ENCODE peak calls at places on chromosomes 5 and 9, in four cellular contexts. M is effector memory CD4-positive, alpha-beta T cell; A is mesendoderm; Y is heart right ventricle. D is an unnamed sample. For H3K4me1, the result is how much of the 10 kb centered on the place peaks cover.

GRCh38 chr9:137241490-137242328 is 622 bp downstream of the TUBB4B start:
- DNase-seq in M (peak), A (no peak), Y (peak), D (peak)

GRCh38 chr9:35651964-35652828 is 1.5 kb upstream of the SIT1 start:
- DNase-seq in Y (no peak), M (no peak), A (no peak), D (no peak)

GRCh38 chr9:2469681-2470141 is 151.9 kb upstream of the VLDLR start:
- DNase-seq in Y (peak), M (no peak), A (peak), D (peak)

GRCh38 chr5:132181011-132181629 is 46.5 kb downstream of the P4HA2 start:
- DNase-seq in A (no peak), M (no peak), Y (no peak), D (no peak)

GRCh38 chr9:95095619-95096355 is 221.7 kb downstream of the FANCC start:
- DNase-seq in M (no peak), A (no peak), Y (no peak), D (no peak)

GRCh38 chr5:77637170-77638074 is 1.1 kb downstream of the OTP start:
- DNase-seq in Y (no peak), M (no peak), A (peak), D (no peak)

GRCh38 chr5:170960567-170960966 is 98.7 kb downstream of the RANBP17 start:
- DNase-seq in M (no peak), Y (no peak), A (no peak), D (no peak)

GRCh38 chr5:37717613-37718431 is 122.0 kb downstream of the GDNF start:
- DNase-seq in Y (peak), M (no peak), A (peak), D (no peak)

GRCh38 chr9:79817469-79818004 is 245.8 kb downstream of the TLE4 start:
- DNase-seq in A (no peak), Y (peak), M (no peak), D (no peak)

GRCh38 chr9:86217076-86217475 is 42.4 kb downstream of the C9orf153 start:
- DNase-seq in M (no peak), Y (no peak), A (no peak), D (no peak)

GRCh38 chr9:113623851-113624485 is 160.4 kb downstream of the RGS3 start:
- DNase-seq in A (no peak), Y (no peak), M (no peak), D (no peak)

GRCh38 chr5:65943771-65944170 is 17.4 kb downstream of the ERBIN start:
- DNase-seq in A (no peak), Y (no peak), M (no peak), D (no peak)

GRCh38 chr5:178236685-178237084 is 4.1 kb upstream of the PHYKPL start:
- DNase-seq in M (no peak), A (no peak), Y (peak), D (no peak)

GRCh38 chr9:108687360-108687981 is 168.3 kb downstream of the ACTL7B start:
- DNase-seq in A (peak), Y (no peak), M (no peak), D (no peak)

GRCh38 chr5:75668988-75669760 is 48.1 kb downstream of the POC5 start:
- DNase-seq in M (no peak), Y (peak), A (peak), D (peak)

GRCh38 chr9:72925126-72925810 is 27.6 kb downstream of the ALDH1A1 start:
- DNase-seq in A (no peak), Y (no peak), M (no peak), D (no peak)

GRCh38 chr9:137163101-137163661 is 6.7 kb downstream of the LRRC26 start:
- DNase-seq in M (no peak), A (peak), Y (no peak), D (no peak)

GRCh38 chr5:135254183-135254582 is 144.8 kb downstream of the MACROH2A1 start:
- DNase-seq in Y (no peak), M (no peak), A (no peak), D (no peak)

GRCh38 chr5:148855249-148856008 is 29.0 kb downstream of the ADRB2 start:
- DNase-seq in M (no peak), Y (no peak), A (no peak), D (no peak)

GRCh38 chr5:139108056-139108811 is 89.9 kb downstream of the SIL1 start:
- DNase-seq in A (no peak), Y (no peak), M (no peak), D (no peak)

GRCh38 chr9:124450241-124450924 is at the start of gene ADGRD2:
- DNase-seq in A (peak), M (no peak), Y (no peak), D (no peak)

GRCh38 chr5:77679791-77680190 is 41.3 kb upstream of the OTP start:
- DNase-seq in A (no peak), M (no peak), Y (no peak), D (no peak)

GRCh38 chr5:116388564-116389258 is 185.9 kb downstream of the SEMA6A start:
- DNase-seq in Y (peak), A (peak), M (no peak), D (no peak)

GRCh38 chr9:111937781-111938426 is 41.3 kb downstream of the UGCG start:
- DNase-seq in Y (peak), M (peak), A (no peak), D (no peak)

GRCh38 chr5:8864053-8864452 is 681.8 kb downstream of the SEMA5A start:
- DNase-seq in A (peak), Y (no peak), M (no peak), D (peak)

GRCh38 chr5:23977996-23978395 is 470.6 kb downstream of the PRDM9 start:
- DNase-seq in Y (no peak), A (peak), M (no peak), D (peak)

GRCh38 chr5:131214828-131215227 is 44.1 kb downstream of the LYRM7 start:
- DNase-seq in M (no peak), A (no peak), Y (no peak), D (no peak)

GRCh38 chr5:140220698-140221064 is 45.7 kb downstream of the CYSTM1 start:
- DNase-seq in Y (no peak), M (no peak), A (no peak), D (no peak)

GRCh38 chr5:140217299-140218026 is 42.5 kb downstream of the CYSTM1 start:
- DNase-seq in A (no peak), Y (no peak), M (no peak), D (no peak)

GRCh38 chr5:140220032-140220697 is 45.2 kb downstream of the CYSTM1 start:
- DNase-seq in M (no peak), A (peak), Y (no peak), D (no peak)

GRCh38 chr5:140221697-140222223 is 46.8 kb downstream of the CYSTM1 start:
- DNase-seq in Y (no peak), A (no peak), M (no peak), D (no peak)

DNA sequence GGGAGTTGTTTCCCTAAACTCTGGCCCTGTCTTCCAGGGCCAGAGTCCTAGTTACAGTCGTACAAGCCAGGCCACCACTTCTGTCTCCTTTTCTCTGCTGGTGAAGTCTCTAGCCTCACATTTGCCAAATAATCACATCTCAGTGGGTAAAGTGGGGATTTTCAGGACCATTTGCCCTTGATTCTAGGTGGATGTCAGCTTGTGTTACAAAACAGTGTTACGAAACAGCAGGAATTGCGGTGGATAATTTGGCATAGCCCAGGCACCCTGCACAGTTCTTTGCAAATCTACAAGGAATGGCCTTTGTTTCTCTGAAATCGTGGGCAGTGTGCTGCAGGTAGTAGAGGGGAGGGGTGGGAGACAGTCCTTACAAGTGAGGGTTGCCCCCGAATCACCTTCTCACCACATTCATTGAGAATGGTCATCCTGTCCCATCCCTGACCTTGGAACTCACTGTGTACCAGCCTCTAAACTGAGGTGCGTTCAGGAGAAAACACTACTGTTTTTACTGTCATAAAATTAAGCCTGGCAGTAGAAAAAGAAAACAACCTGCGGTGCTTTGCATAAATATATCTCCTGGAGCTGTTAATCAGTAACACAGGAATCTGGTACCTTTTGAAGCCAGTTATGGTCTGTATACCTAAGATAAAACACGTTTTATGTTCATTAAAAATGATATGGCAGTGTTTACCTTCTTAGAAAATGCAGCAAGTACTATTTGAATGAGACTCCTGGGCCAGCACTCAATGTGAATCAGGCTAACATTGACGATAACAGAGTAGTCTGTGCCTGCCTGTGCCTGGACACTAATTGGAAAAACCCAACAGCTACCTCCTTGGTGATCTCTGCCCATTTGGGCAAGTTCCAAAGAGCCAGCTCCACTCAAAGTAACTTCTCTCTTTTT is 44.3 kb downstream of the CYSTM1 start:
- DNase-seq in A (no peak), M (no peak), Y (no peak), D (no peak)
- H3K4me1 ChIP-seq in A (under half), M (under half), Y (half or more), D (under half)

DNA sequence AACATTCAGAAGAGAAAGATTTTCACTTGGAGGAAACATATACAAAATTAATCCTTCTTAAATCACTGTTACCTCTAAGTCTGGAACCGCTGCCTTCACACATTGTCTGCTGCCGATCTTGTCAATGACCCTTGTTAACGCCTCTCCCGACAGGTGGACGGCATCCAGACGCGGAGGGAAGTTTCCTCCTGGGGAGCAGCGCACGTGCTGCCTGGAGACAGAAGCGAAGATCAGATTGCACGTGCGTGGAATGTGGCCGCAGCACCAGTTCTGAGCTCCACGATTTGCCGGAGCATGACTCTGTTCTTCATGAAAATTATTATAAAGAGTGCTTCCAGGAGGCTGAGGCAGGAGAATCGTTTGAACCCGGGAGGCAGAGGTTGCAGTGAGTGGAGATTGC is 183.6 kb upstream of the IRX4 start:
- DNase-seq in Y (no peak), A (no peak), M (no peak), D (no peak)
- H3K4me3 ChIP-seq in Y (no peak), A (no peak), M (no peak), D (no peak)

DNA sequence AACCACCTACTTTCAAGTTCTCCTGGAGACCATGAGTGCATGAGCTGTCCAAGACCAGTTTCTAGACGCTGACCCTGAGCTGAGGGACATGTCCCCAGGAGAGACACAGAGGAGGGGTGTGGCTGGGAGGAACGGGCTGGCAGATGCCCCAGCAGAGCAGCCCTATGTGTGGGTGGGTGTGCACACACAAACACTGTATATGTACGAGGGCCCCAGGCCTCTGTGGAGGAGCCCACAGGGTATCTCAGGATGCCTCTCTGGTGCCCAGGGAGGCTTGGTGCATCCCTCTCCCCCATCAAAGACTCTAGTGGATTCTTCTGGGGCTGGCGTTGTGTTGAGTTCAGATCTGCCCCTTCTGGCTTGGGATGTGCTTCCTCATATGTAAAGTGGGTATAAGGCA is 2.6 kb upstream of the NINJ1 start:
- DNase-seq in Y (no peak), M (no peak), A (no peak), D (no peak)
- H3K4me1 ChIP-seq in Y (under half), M (under half), A (under half), D (under half)

DNA sequence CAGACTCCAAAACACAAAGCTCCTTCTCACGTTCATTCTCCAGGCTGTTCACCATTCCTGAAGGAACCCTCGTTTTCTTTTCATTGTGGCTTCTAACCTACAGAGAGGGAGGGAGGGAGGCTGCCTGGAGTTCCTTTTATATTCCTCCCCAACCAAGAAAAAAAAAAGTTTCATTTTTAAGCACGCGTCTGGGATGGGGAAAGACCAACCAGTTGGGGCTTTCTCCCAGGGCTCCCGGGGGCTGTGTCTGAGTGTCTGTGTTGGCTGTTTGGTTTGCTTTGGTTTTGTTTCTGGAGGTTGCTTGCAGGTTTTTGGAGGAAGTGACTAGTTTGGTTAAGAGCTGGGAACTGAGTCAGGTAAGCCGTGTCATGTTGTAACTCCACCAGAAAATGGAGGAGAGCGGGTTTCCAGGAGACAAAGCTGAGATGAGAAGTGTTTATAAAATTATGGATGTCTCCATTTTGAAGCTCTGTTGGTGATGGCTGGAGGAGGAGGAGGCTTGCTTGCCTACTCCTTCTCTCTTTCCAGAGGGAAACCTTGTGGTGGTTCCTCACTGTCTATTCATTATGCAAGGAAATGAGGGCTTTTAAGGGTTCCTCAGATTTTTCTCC is 1.7 kb downstream of the ZNF462 start:
- DNase-seq in Y (no peak), A (no peak), M (no peak), D (no peak)
- H3K4me3 ChIP-seq in Y (peak), A (peak), M (no peak), D (peak)

GRCh38 chr5:179825655-179826182 is 5.0 kb downstream of the SQSTM1 start:
- DNase-seq in A (no peak), M (no peak), Y (peak), D (no peak)
- H3K4me1 ChIP-seq in A (under half), M (under half), Y (under half), D (under half)

GRCh38 chr5:172264814-172265213 is 18.8 kb downstream of the UBTD2 start:
- DNase-seq in M (no peak), A (no peak), Y (no peak), D (no peak)

GRCh38 chr5:172266071-172266675 is 17.4 kb downstream of the UBTD2 start:
- DNase-seq in M (no peak), Y (no peak), A (peak), D (no peak)

GRCh38 chr5:172266676-172267092 is 16.9 kb downstream of the UBTD2 start:
- DNase-seq in Y (no peak), A (no peak), M (no peak), D (no peak)

GRCh38 chr5:172267943-172268342 is 15.6 kb downstream of the UBTD2 start:
- DNase-seq in Y (no peak), M (no peak), A (no peak), D (no peak)
- H3K4me3 ChIP-seq in Y (no peak), M (no peak), A (no peak), D (no peak)

GRCh38 chr5:15694694-15695093 is 194.7 kb downstream of the FBXL7 start:
- DNase-seq in Y (no peak), M (no peak), A (no peak), D (no peak)

GRCh38 chr5:15695171-15695676 is 195.2 kb downstream of the FBXL7 start:
- DNase-seq in Y (no peak), M (no peak), A (no peak), D (no peak)

GRCh38 chr5:15691536-15691935 is 191.6 kb downstream of the FBXL7 start:
- DNase-seq in Y (no peak), M (no peak), A (no peak), D (no peak)

GRCh38 chr5:15693933-15694332 is 194.0 kb downstream of the FBXL7 start:
- DNase-seq in A (peak), Y (no peak), M (no peak), D (no peak)

DNA sequence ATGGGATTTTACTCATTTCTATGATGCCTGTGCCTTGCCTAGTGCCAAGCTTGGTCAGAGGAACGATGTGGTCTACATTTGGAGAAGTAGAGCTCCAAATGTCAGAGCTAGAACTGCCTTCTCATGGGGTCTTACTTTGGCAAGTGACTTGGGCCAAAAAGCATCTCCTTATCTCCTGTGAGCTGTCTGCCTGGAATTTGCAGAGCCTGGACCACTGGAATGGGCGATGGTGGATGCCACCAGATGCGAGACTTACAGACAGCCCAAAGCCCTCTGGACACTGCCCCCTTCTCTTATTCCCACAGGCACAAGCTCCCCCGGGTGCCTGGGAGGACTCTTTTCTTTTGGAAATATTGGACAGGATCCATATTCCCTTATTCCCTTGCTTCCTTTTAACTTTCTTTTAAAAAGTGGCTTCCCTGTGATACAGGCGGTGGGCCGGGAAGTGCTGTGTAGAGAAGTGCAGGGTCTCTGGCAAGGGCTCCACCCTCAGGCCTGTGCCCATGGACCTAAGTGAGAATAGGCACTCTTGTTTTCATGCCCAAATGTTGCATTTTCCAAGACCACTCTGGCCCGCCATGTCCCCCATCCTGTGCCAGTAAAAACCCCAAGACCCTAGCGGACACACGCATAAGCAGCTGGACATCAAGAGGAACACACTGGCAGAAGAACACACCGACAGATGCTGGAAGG is 193.2 kb downstream of the FBXL7 start:
- DNase-seq in A (no peak), Y (no peak), M (no peak), D (no peak)
- H3K4me1 ChIP-seq in A (under half), Y (under half), M (under half), D (under half)

D was measured in DND-41.